ENCODE peak calls at places on chromosomes 2 and 18, in four cellular contexts. One of them, this sample, is unnamed.

GRCh38 chr2:57701391-57701791 is 345.2 kb upstream of the VRK2 start:
- DNase-seq in mesendoderm: peak; percentile 96
- DNase-seq in H1: no peak
- DNase-seq in IMR-90: peak; percentile 0
- DNase-seq in this sample: no peak

GRCh38 chr2:11422491-11422865 is 43.5 kb downstream of the E2F6 start:
- DNase-seq in mesendoderm: no peak
- DNase-seq in H1: no peak
- DNase-seq in IMR-90: no peak
- DNase-seq in this sample: no peak

GRCh38 chr2:95043300-95043786 is 17.8 kb downstream of the MAL start:
- DNase-seq in mesendoderm: peak; percentile 33
- DNase-seq in H1: no peak
- DNase-seq in IMR-90: peak; percentile 90
- DNase-seq in this sample: peak; percentile 42

GRCh38 chr2:135803276-135803675 is 33.7 kb downstream of the LCT start:
- DNase-seq in mesendoderm: no peak
- DNase-seq in H1: no peak
- DNase-seq in IMR-90: no peak
- DNase-seq in this sample: no peak

GRCh38 chr2:218892693-218893348 is 12.2 kb downstream of the WNT10A start:
- DNase-seq in mesendoderm: peak; percentile 66
- DNase-seq in H1: no peak
- DNase-seq in IMR-90: peak; percentile 45
- DNase-seq in this sample: peak; percentile 81

GRCh38 chr2:126776255-126776654 is 120.3 kb downstream of the GYPC start:
- DNase-seq in mesendoderm: no peak
- DNase-seq in H1: no peak
- DNase-seq in IMR-90: no peak
- DNase-seq in this sample: no peak

GRCh38 chr2:220891405-220891804 is 680.7 kb downstream of the EPHA4 start:
- DNase-seq in mesendoderm: peak; percentile 97
- DNase-seq in H1: no peak
- DNase-seq in IMR-90: peak; percentile 91
- DNase-seq in this sample: no peak

GRCh38 chr2:116545611-116546010 is 1268.9 kb upstream of the DDX18 start:
- DNase-seq in mesendoderm: no peak
- DNase-seq in H1: no peak
- DNase-seq in IMR-90: no peak
- DNase-seq in this sample: no peak

GRCh38 chr2:37916512-37917082 is 8.5 kb upstream of the RMDN2 start:
- DNase-seq in mesendoderm: no peak
- DNase-seq in H1: no peak
- DNase-seq in IMR-90: peak; percentile 96
- DNase-seq in this sample: no peak

GRCh38 chr2:45826889-45827635 is 175.6 kb downstream of the PRKCE start:
- DNase-seq in mesendoderm: no peak
- DNase-seq in H1: no peak
- DNase-seq in IMR-90: peak; percentile 63
- DNase-seq in this sample: no peak

GRCh38 chr2:128538401-128538800 is 219.7 kb upstream of the HS6ST1 start:
- DNase-seq in mesendoderm: no peak
- DNase-seq in H1: no peak
- DNase-seq in IMR-90: peak; percentile 30
- DNase-seq in this sample: no peak

GRCh38 chr2:165794520-165794882 is 454 bp upstream of the GALNT3 start:
- DNase-seq in mesendoderm: peak; percentile 86
- DNase-seq in H1: no peak
- DNase-seq in IMR-90: peak; percentile 45
- DNase-seq in this sample: peak; percentile 65

GRCh38 chr18:10003866-10004265 is 90.0 kb downstream of the VAPA start:
- DNase-seq in mesendoderm: no peak
- DNase-seq in H1: no peak
- DNase-seq in IMR-90: no peak
- DNase-seq in this sample: no peak

GRCh38 chr2:4693266-4693665 is 989.9 kb downstream of the DCDC2C start:
- DNase-seq in mesendoderm: no peak
- DNase-seq in H1: no peak
- DNase-seq in IMR-90: no peak
- DNase-seq in this sample: no peak

GRCh38 chr2:2542966-2543555 is 212.0 kb upstream of the MYT1L start:
- DNase-seq in mesendoderm: peak; percentile 32
- DNase-seq in H1: no peak
- DNase-seq in IMR-90: no peak
- DNase-seq in this sample: peak; percentile 75

GRCh38 chr18:59823611-59824195 is 76.1 kb upstream of the PMAIP1 start:
- DNase-seq in mesendoderm: peak; percentile 82
- DNase-seq in H1: peak; percentile 41
- DNase-seq in IMR-90: peak; percentile 80
- DNase-seq in this sample: peak; percentile 83

DNA sequence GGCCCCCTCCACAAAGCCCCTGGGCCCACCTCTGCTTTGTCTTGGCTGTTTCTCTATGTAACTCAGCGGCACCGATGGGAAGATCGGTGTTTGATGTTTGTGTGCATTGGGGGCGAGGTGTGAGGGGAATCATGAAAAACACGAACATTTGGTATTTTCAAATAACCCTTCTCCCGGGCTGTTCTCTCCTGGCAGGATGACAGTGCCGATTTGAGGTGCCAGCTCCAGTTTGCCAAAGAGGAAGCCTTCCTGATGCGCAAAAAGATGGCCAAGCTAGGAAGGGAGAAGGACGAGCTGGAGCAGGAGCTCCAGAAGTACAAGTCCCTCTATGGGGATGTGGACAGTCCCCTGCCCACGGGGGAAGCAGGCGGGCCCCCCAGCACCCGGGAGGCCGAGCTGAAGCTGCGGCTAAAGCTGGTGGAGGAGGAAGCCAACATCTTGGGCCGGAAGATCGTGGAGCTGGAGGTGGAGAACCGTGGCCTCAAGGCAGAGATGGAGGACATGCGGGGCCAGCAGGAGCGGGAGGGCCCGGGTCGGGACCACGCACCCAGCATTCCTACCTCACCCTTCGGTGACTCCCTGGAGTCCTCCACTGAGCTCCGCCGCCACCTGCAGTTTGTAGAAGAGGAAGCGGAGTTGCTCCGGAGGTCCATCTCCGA is 78.1 kb downstream of the MTCL1 start:
- DNase-seq in mesendoderm: no peak
- DNase-seq in H1: no peak
- DNase-seq in IMR-90: no peak
- DNase-seq in this sample: no peak
- H4K5ac ChIP-seq in mesendoderm: no peak overlapping the region
- H4K5ac ChIP-seq in H1: no peak overlapping the region
- H4K5ac ChIP-seq in IMR-90: no peak overlapping the region
- H4K5ac ChIP-seq in this sample: no peak overlapping the region

DNA sequence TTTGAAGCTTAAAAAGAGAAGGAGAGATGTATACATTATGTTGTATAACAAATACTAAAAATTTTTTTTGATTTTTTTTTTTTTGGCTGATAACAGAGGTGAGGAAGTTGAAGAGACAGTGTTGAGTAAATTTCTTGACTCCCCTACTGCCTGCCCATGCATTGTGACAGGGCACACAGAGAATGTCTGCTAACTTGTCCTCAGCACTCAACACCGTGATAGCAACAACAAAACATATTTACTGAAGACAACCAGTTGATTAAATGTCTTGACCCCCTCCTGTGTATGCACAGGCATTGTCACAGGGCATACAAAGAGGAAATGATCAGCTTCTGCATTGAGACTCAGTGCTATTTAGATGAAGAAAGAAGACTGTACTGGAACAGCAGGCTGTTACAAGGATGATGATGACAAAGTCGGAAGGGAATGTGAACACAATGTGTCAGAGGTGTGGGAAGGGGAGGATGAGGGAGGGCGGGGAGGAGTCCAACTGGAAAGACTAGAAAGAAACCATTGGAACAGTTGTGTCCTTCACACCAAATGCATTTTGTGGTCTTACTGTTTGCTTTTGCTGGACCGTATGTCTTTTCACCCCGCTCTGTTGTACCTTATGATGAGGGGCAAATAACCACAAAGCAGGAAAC is 89.5 kb downstream of the CERS6 start:
- DNase-seq in mesendoderm: peak; percentile 89
- DNase-seq in H1: peak; percentile 17
- DNase-seq in IMR-90: peak; percentile 88
- DNase-seq in this sample: no peak
- H4K5ac ChIP-seq in mesendoderm: no peak overlapping the region
- H4K5ac ChIP-seq in H1: no peak overlapping the region
- H4K5ac ChIP-seq in IMR-90: no peak overlapping the region
- H4K5ac ChIP-seq in this sample: no peak overlapping the region

DNA sequence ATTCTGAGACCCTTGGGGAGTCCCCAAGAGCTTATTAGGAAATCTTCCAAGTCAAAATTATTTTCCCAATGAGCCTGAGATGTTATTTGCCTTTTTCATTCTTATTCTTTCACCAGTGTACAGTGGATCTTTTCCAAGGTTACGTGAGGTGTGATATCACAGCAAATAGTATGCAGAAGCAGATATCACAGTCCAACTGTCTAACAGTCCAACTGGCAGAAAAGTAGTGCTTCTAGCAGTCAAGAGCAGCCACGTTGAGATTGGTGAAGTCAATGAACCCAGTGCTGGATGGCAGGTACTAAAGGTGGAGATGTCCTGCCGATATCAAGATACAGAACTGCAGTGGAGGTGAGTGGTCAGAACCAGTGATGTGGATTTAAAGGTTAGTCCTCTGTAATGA is 78.9 kb upstream of the ZNF397 start:
- DNase-seq in mesendoderm: no peak
- DNase-seq in H1: no peak
- DNase-seq in IMR-90: no peak
- DNase-seq in this sample: no peak
- H4K5ac ChIP-seq in mesendoderm: no peak overlapping the region
- H4K5ac ChIP-seq in H1: no peak overlapping the region
- H4K5ac ChIP-seq in IMR-90: no peak overlapping the region
- H4K5ac ChIP-seq in this sample: no peak overlapping the region

GRCh38 chr2:64622443-64623231 is 31.1 kb downstream of the SERTAD2 start:
- DNase-seq in mesendoderm: peak; percentile 96
- DNase-seq in H1: no peak
- DNase-seq in IMR-90: no peak
- DNase-seq in this sample: peak; percentile 59
- H4K5ac ChIP-seq in mesendoderm: no peak overlapping the region
- H4K5ac ChIP-seq in H1: no peak overlapping the region
- H4K5ac ChIP-seq in IMR-90: no peak overlapping the region
- H4K5ac ChIP-seq in this sample: no peak overlapping the region

DNA sequence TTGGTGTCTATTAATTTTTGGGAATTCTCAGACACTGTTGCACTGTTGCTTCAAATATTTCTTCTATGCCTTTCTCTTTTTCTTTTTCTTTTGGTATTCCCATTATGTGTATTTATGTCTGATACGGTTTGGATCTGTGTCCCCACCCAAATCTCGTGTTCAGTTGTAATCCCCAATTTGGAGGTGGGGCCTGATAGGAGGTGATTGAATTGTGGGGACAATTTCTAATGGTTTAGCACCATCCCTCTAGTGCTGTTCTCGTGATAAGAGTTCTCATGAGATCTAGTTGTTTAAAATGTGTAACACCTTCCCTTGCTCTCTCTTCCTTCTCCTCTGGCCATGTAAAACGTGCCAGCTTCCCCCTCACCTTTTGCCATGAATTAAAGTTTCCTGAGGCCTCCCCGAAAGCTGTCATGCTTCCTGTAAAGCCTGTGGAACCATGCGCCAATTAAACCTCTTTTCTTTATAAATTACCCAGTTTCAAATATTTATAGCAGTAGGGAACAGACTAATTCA is 26.8 kb downstream of the EHBP1 start:
- DNase-seq in mesendoderm: no peak
- DNase-seq in H1: no peak
- DNase-seq in IMR-90: no peak
- DNase-seq in this sample: no peak
- H4K5ac ChIP-seq in mesendoderm: no peak overlapping the region
- H4K5ac ChIP-seq in H1: no peak overlapping the region
- H4K5ac ChIP-seq in IMR-90: no peak overlapping the region
- H4K5ac ChIP-seq in this sample: no peak overlapping the region